ENCODE peak calls at places on chromosomes 4 and X, in eight cellular contexts. A is psoas muscle; Z is CD8-positive, alpha-beta T cell; T is mammary epithelial cell; Y is GM06990; O is stomach; I is mucosa of descending colon; P is tibial nerve. V is an unnamed sample.

GRCh38 chrX:150544222-150544787 is 24.1 kb upstream of the MTM1 start:
- DNase-seq in P (no peak), T (peak; percentile 3), Y (no peak), I (peak; percentile 45), Z (no peak), A (no peak), O (no peak), V (no peak)

GRCh38 chrX:68872171-68872570 is 43.4 kb downstream of the EFNB1 start:
- DNase-seq in O (peak; percentile 36), Z (no peak), Y (no peak), A (no peak), P (no peak), T (no peak), I (peak; percentile 32), V (no peak)

GRCh38 chr4:159368320-159368719 is 265.4 kb downstream of the RAPGEF2 start:
- DNase-seq in A (no peak), I (no peak), T (peak; percentile 53), O (no peak), P (no peak), Z (no peak), Y (no peak), V (no peak)

GRCh38 chr4:94918543-94918942 is 160.8 kb downstream of the BMPR1B start:
- DNase-seq in P (no peak), Z (no peak), T (no peak), A (no peak), Y (no peak), O (no peak), I (no peak), V (no peak)

GRCh38 chrX:46912673-46913491 is 661 bp downstream of the JADE3 start:
- DNase-seq in T (peak; percentile 35), Y (peak; percentile 36), O (peak; percentile 45), I (peak; percentile 40), P (no peak), A (peak; percentile 37), Z (peak; percentile 54), V (no peak)

GRCh38 chrX:71181558-71181909 is 36.9 kb downstream of the NLGN3 start:
- DNase-seq in P (no peak), I (peak; percentile 33), Z (peak; percentile 64), A (no peak), Y (no peak), T (no peak), O (no peak), V (no peak)

GRCh38 chr4:83751336-83751949 is 215.5 kb downstream of the GPAT3 start:
- DNase-seq in O (no peak), T (peak; percentile 88), I (no peak), P (no peak), Z (no peak), Y (no peak), A (no peak), V (peak; percentile 98)

GRCh38 chr4:189771696-189772361 is 168.8 kb upstream of the FRG1 start:
- DNase-seq in I (no peak), Y (no peak), O (no peak), P (no peak), Z (no peak), T (peak; percentile 31), A (no peak), V (no peak)

GRCh38 chr4:54085284-54085683 is 14.7 kb upstream of the GSX2 start:
- DNase-seq in A (peak; percentile 64), Z (no peak), Y (no peak), P (no peak), O (no peak), I (no peak), T (peak; percentile 93), V (peak; percentile 97)

GRCh38 chr4:147110968-147111367 is 165.3 kb upstream of the TTC29 start:
- DNase-seq in Z (no peak), Y (no peak), O (no peak), P (no peak), I (no peak), T (no peak), A (no peak), V (peak; percentile 21)

GRCh38 chr4:87410157-87410556 is 12.2 kb upstream of the NUDT9 start:
- DNase-seq in O (no peak), Z (no peak), A (no peak), Y (no peak), T (no peak), P (no peak), I (no peak), V (no peak)

GRCh38 chrX:151359931-151360871 is 36.8 kb upstream of the VMA21 start:
- DNase-seq in Z (peak; percentile 54), P (no peak), O (peak; percentile 29), I (peak; percentile 23), Y (peak; percentile 9), A (peak; percentile 27), T (peak; percentile 2), V (peak; percentile 3)

GRCh38 chrX:125132274-125132673 is 187.4 kb upstream of the TEX13C start:
- DNase-seq in I (no peak), T (peak; percentile 1), Z (no peak), A (no peak), P (no peak), Y (no peak), O (no peak), V (peak; percentile 5)

GRCh38 chr4:158238574-158238973 is 28.3 kb downstream of the TMEM144 start:
- DNase-seq in Y (no peak), I (no peak), Z (no peak), T (no peak), O (no peak), P (no peak), A (no peak), V (no peak)

GRCh38 chrX:118353081-118353850 is 7.4 kb downstream of the WDR44 start:
- DNase-seq in A (no peak), Z (no peak), I (no peak), T (peak; percentile 61), Y (no peak), O (no peak), P (no peak), V (peak; percentile 70)

GRCh38 chr4:7068883-7069282 is 1.0 kb upstream of the GRPEL1 start:
- DNase-seq in A (no peak), O (no peak), T (no peak), Z (no peak), I (peak; percentile 24), Y (no peak), P (no peak), V (no peak)

GRCh38 chr4:24488399-24489164 is 95.8 kb downstream of the DHX15 start:
- DNase-seq in Z (peak; percentile 55), O (peak; percentile 87), Y (no peak), A (peak; percentile 72), P (peak; percentile 74), I (peak; percentile 94), T (peak; percentile 33), V (peak; percentile 44)

GRCh38 chr4:139603576-139604387 is 47.8 kb upstream of the SETD7 start:
- DNase-seq in I (peak; percentile 87), O (no peak), Z (no peak), A (no peak), Y (no peak), T (peak; percentile 55), P (no peak), V (peak; percentile 65)

GRCh38 chr4:101697266-101697665 is 93.3 kb upstream of the BANK1 start:
- DNase-seq in I (no peak), T (no peak), O (no peak), P (no peak), A (no peak), Y (no peak), Z (no peak), V (no peak)

DNA sequence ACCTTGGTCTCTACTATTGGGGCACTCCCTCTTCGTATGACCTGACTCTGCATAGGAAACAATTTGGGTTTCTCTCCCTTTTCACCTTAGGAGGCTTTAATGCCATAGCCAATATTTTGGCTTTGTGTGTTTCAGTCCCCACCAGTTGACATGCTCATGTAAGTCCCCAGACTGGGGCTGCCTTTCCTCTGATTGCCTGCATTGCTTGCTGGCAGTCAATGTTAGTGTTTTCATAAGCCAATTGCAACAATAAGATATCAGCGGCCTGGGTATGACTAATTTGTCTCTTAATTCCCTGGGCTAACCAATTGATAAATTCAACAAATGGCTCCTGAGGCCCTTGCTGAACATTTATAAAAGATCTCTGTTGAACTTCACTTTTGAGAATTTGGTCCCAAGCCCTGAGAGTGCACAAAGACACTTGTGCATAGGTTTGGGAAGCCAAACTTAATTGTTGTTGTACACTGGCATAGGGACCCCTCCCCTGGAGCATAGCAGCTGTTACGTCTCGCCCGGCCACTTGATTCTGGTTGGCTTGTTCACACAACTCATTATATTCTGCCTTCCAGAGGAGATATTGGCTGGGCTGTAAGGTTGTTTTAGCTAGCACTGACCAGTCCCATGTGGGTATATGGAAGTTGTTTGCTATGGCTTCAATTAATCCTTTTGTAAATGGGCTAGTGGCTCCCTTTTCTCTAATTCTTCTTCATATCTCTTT is 206.2 kb downstream of the PABPC4L start:
- DNase-seq in O (no peak), A (no peak), T (no peak), I (no peak), Y (no peak), Z (no peak), P (no peak), V (no peak)
- TF ChIP-seq CTCF in O (no peak), A (no peak), T (no peak), I (no peak), Y (no peak), Z (no peak), P (no peak), V (no peak)

GRCh38 chr4:114494257-114494803 is 104.3 kb upstream of the UGT8 start:
- DNase-seq in Z (no peak), Y (no peak), I (no peak), O (no peak), A (no peak), T (peak; percentile 7), P (no peak), V (peak; percentile 17)
- H3K4me3 ChIP-seq in Z (no peak overlapping the region), Y (no peak overlapping the region), I (no peak overlapping the region), O (no peak overlapping the region), A (no peak overlapping the region), T (no peak overlapping the region), P (no peak overlapping the region), V (no peak overlapping the region)

DNA sequence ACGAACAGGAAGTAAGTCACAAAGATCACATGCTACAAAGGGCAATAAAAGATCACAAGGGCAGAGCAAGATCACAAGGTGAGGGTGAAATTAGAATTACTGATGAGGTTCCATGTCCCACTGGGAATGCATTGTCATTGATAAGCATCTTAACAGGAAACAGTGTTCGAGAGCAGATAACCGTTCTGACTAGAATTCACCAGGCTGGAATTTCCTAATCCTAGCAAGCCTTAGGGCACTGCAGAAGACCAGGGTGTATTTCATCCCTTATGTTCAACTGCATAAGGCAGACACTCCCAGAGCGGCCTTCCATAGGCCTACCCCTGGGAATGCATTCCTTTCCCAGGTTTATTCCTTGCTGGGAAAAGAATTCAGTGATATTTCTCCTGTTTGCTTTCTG is 980.6 kb upstream of the LCORL start:
- DNase-seq in O (no peak), T (no peak), I (no peak), A (no peak), Y (no peak), P (no peak), Z (no peak), V (no peak)
- H3K36me3 ChIP-seq in O (no peaks in the 10 kb centered on the region), T (no peaks in the 10 kb centered on the region), I (no peaks in the 10 kb centered on the region), A (no peaks in the 10 kb centered on the region), Y (no peaks in the 10 kb centered on the region), P (no peaks in the 10 kb centered on the region), Z (no peaks in the 10 kb centered on the region), V (no peaks in the 10 kb centered on the region)

GRCh38 chr4:149160370-149160769 is 655.3 kb downstream of the IQCM start:
- DNase-seq in Z (no peak), Y (no peak), I (no peak), T (no peak), A (no peak), P (no peak), O (no peak), V (no peak)
- TF ChIP-seq CTCF in Z (no peak), Y (no peak), I (no peak), T (no peak), A (no peak), P (no peak), O (no peak), V (no peak)